ENCODE peak calls at places on chromosomes 6 and 20, in six cellular contexts. W is adrenal gland, P is neuronal stem cell, B is lower lobe of right lung, C is lung, J is esophagus squamous epithelium. I is an unnamed sample. For H3K4me1, the result is how much of the 10 kb centered on the place peaks cover.

GRCh38 chr6:148240866-148241477 is 101.7 kb upstream of the SASH1 start:
- DNase-seq in W (no peak), P (no peak), B (no peak), C (no peak), J (no peak), I (no peak)

GRCh38 chr20:42604998-42605970 is 584.4 kb downstream of the PTPRT start:
- DNase-seq in W (no peak), P (no peak), B (no peak), C (no peak), J (no peak), I (no peak)

GRCh38 chr6:27400877-27401642 is 12.5 kb downstream of the ZNF391 start:
- DNase-seq in W (no peak), P (no peak), B (no peak), C (no peak), J (no peak), I (no peak)

GRCh38 chr6:38404355-38404754 is 235.4 kb downstream of the BTBD9 start:
- DNase-seq in W (no peak), P (no peak), B (no peak), C (no peak), J (no peak), I (no peak)

GRCh38 chr6:170067257-170067656 is 223.6 kb downstream of the DLL1 start:
- DNase-seq in W (no peak), P (no peak), B (peak), C (no peak), J (no peak), I (no peak)

GRCh38 chr6:2147737-2148448 is 97.5 kb downstream of the GMDS start:
- DNase-seq in W (no peak), P (no peak), B (no peak), C (no peak), J (no peak), I (no peak)

GRCh38 chr6:145731432-145731831 is 3.9 kb downstream of the EPM2A start:
- DNase-seq in W (no peak), P (no peak), B (no peak), C (no peak), J (no peak), I (no peak)

GRCh38 chr6:81761197-81761596 is 8.7 kb upstream of the TENT5A start:
- DNase-seq in W (no peak), P (no peak), B (no peak), C (no peak), J (no peak), I (no peak)

GRCh38 chr6:107820571-107821261 is 3.4 kb downstream of the SCML4 start:
- DNase-seq in W (no peak), P (no peak), B (no peak), C (no peak), J (no peak), I (peak)

GRCh38 chr6:42817910-42818309 is 36.1 kb downstream of the BICRAL start:
- DNase-seq in W (no peak), P (no peak), B (no peak), C (no peak), J (no peak), I (no peak)

GRCh38 chr6:28634758-28635546 is 109.3 kb downstream of the GPX5 start:
- DNase-seq in W (no peak), P (no peak), B (no peak), C (no peak), J (no peak), I (no peak)

GRCh38 chr20:41631826-41632225 is 13.6 kb upstream of the CHD6 start:
- DNase-seq in W (peak), P (no peak), B (no peak), C (no peak), J (no peak), I (no peak)

GRCh38 chr20:1838479-1839279 is 56.5 kb upstream of the SIRPA start:
- DNase-seq in W (no peak), P (no peak), B (no peak), C (no peak), J (no peak), I (no peak)

GRCh38 chr6:106572875-106573575 is 56.3 kb downstream of the RTN4IP1 start:
- DNase-seq in W (no peak), P (no peak), B (no peak), C (no peak), J (no peak), I (no peak)

GRCh38 chr6:149335924-149336323 is 18.4 kb downstream of the TAB2 start:
- DNase-seq in W (no peak), P (no peak), B (no peak), C (no peak), J (no peak), I (no peak)

GRCh38 chr20:25058051-25058796 is at the start of gene ACSS1:
- DNase-seq in W (peak), P (no peak), B (peak), C (peak), J (peak), I (peak)
- H3K4me1 ChIP-seq in W (half or more), P (under half), B (under half), C (under half), J (under half), I (under half)

GRCh38 chr20:43999848-44000247 is 85.2 kb downstream of the TOX2 start:
- DNase-seq in W (no peak), P (no peak), B (no peak), C (no peak), J (no peak), I (no peak)

GRCh38 chr20:44004306-44004915 is 89.8 kb downstream of the TOX2 start:
- DNase-seq in W (no peak), P (no peak), B (no peak), C (no peak), J (no peak), I (no peak)

GRCh38 chr20:44003609-44004008 is 89.0 kb downstream of the TOX2 start:
- DNase-seq in W (no peak), P (no peak), B (no peak), C (no peak), J (no peak), I (no peak)

GRCh38 chr20:44002861-44003260 is 88.2 kb downstream of the TOX2 start:
- DNase-seq in W (peak), P (no peak), B (no peak), C (no peak), J (no peak), I (no peak)

DNA sequence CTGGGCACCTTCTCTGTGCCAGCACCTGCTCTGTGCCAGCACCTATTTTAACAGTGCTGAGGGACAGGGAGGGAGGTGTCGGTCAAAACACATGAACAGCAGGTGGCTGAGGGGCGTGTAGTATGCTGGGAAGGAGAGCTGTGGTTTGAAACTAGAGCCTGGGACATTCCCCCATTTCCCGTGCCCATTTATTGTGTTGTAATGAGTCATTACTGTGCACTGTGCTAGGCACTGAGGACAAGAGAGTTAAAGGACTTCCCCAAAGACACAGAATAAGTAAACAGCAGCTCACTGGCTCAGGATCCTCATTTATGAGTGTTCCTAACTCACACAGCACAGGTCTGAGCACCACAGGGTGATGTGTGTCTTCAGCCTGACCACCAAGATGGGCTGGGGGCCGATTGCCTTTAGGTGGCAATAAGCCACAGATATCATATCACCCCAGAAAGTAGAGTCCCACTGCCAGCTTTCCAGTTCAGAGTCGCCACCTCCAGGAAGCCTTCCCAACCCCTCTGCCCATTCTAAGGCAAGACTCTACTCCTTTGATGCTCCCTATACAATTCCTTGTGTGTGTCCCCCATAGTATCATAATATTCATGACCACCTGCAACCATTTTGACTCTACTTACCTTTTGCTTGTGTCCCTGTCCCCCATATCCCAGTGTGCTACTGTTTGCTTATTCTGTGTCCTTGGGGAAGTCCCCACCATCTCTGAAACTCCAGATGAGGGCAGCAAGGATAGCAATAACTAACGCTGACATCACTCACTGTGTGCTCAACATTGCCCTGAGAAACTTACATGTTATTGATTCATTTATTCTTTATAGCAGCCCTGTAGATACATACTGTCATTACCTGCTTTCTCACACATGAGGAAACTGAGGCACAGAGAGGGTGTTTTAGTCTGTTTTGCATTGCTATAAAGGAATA is 87.3 kb downstream of the TOX2 start:
- DNase-seq in W (no peak), P (no peak), B (no peak), C (no peak), J (no peak), I (no peak)
- H3K4me1 ChIP-seq in W (under half), P (under half), B (under half), C (under half), J (under half), I (under half)

GRCh38 chr6:34553750-34554149 is 2.4 kb downstream of the SPDEF start:
- DNase-seq in W (no peak), P (no peak), B (no peak), C (no peak), J (no peak), I (no peak)

GRCh38 chr6:34553146-34553545 is 3.0 kb downstream of the SPDEF start:
- DNase-seq in W (no peak), P (no peak), B (no peak), C (no peak), J (no peak), I (no peak)

GRCh38 chr6:34555328-34555727 is 801 bp downstream of the SPDEF start:
- DNase-seq in W (no peak), P (no peak), B (no peak), C (no peak), J (no peak), I (no peak)

GRCh38 chr6:34556031-34556471 is at the start of gene SPDEF:
- DNase-seq in W (no peak), P (no peak), B (no peak), C (peak), J (no peak), I (no peak)

DNA sequence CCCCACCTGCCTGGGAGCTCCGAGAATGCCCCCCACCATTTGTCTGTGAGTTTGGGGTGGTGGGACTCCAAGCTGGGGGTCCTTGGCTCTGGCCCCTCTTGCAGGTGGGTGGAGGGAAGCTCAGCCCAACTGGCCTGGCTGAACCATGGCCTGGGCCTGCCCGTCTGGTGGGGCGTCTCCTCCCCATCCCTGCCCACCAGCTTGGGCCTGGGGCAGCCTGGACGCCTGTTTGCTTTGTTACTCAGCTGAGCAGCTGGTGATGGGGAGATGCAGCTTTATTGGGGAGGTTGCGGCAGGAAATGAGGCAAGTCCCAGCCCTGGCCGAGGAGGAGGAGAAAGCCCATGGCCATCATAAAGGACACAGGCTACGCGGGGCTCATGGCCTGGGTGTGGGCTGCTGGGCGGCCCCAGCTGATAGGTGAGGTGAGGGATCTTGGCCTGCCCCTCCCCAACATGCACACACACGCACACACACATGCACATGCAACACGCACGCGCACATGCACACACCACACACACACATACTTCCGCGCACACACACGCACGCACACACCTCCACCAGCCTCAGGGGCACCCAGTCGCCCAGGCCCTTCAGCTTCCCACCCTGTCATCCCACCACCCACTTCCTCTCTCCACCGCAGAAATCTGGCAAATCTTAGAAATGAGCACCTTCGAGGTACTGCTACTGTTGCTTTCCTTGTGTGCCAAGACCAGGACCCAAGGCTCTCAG is 1.4 kb downstream of the SPDEF start:
- DNase-seq in W (no peak), P (no peak), B (no peak), C (no peak), J (no peak), I (no peak)
- H3K4me1 ChIP-seq in W (under half), P (under half), B (under half), C (under half), J (under half), I (under half)

GRCh38 chr6:32184084-32184640 is at the start of gene AGER:
- DNase-seq in W (no peak), P (no peak), B (no peak), C (no peak), J (no peak), I (no peak)
- H3K4me1 ChIP-seq in W (under half), P (under half), B (half or more), C (under half), J (under half), I (under half)

DNA sequence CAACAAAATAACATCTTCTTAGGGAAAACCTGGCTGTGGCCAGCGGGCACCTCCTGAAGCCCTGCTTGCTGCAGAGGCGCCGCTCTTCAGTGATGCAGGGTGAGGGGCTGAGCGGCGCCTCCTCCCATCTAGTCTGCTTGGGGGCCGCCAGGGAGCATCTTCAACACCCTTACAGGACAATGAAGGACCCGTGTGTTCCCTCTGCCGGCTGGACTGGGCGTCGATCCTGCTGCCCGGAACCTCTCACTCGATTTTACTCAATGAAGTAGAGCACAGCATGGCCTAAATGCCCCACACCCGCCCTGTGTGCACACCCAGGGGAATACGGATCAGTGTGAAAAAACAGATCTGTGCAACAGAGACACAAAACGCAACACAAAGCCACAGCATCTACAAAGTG is 28.5 kb upstream of the MPC1 start:
- DNase-seq in W (no peak), P (no peak), B (no peak), C (no peak), J (no peak), I (no peak)
- H3K4me1 ChIP-seq in W (under half), P (under half), B (under half), C (under half), J (under half), I (under half)

GRCh38 chr6:128499079-128499705 is 21.2 kb downstream of the PTPRK start:
- DNase-seq in W (no peak), P (no peak), B (no peak), C (no peak), J (no peak), I (no peak)
- H3K4me1 ChIP-seq in W (under half), P (under half), B (under half), C (under half), J (under half), I (under half)

I was measured in HAP-1.